ENCODE peak calls at places on chromosomes 2 and 18, in seven cellular contexts. One of them, this sample, is unnamed.

GRCh38 chr2:239275037-239275685 is 125.7 kb downstream of the HDAC4 start:
- DNase-seq in T47D: no peak
- DNase-seq in heart right ventricle: peak
- DNase-seq in stimulated activated CD8-positive, alpha-beta memory T cell treated with anti-CD3 and anti-CD28 coated beads, Interleukin-4, amount 100 ng/mL, for 4 hours: peak
- DNase-seq in dorsolateral prefrontal cortex: peak
- DNase-seq in Kasumi-1: no peak
- DNase-seq in stimulated activated naive CD8-positive, alpha-beta T cell treated with anti-CD3 and anti-CD28 coated beads, Interleukin-15, Interleukin-2, amounts not matched to agents 100 U/mL and 50 U/mL, for 24 hours: peak
- DNase-seq in this sample: peak

GRCh38 chr2:39902103-39902502 is 123.0 kb upstream of the THUMPD2 start:
- DNase-seq in T47D: no peak
- DNase-seq in heart right ventricle: no peak
- DNase-seq in stimulated activated CD8-positive, alpha-beta memory T cell treated with anti-CD3 and anti-CD28 coated beads, Interleukin-4, amount 100 ng/mL, for 4 hours: no peak
- DNase-seq in dorsolateral prefrontal cortex: no peak
- DNase-seq in Kasumi-1: no peak
- DNase-seq in stimulated activated naive CD8-positive, alpha-beta T cell treated with anti-CD3 and anti-CD28 coated beads, Interleukin-15, Interleukin-2, amounts not matched to agents 100 U/mL and 50 U/mL, for 24 hours: no peak
- DNase-seq in this sample: peak

GRCh38 chr2:191066281-191067233 is 52.6 kb upstream of the STAT1 start:
- DNase-seq in T47D: no peak
- DNase-seq in heart right ventricle: no peak
- DNase-seq in stimulated activated CD8-positive, alpha-beta memory T cell treated with anti-CD3 and anti-CD28 coated beads, Interleukin-4, amount 100 ng/mL, for 4 hours: no peak
- DNase-seq in dorsolateral prefrontal cortex: no peak
- DNase-seq in Kasumi-1: no peak
- DNase-seq in stimulated activated naive CD8-positive, alpha-beta T cell treated with anti-CD3 and anti-CD28 coated beads, Interleukin-15, Interleukin-2, amounts not matched to agents 100 U/mL and 50 U/mL, for 24 hours: no peak
- DNase-seq in this sample: peak

GRCh38 chr18:21093133-21093532 is 18.5 kb downstream of the ROCK1 start:
- DNase-seq in T47D: no peak
- DNase-seq in heart right ventricle: no peak
- DNase-seq in stimulated activated CD8-positive, alpha-beta memory T cell treated with anti-CD3 and anti-CD28 coated beads, Interleukin-4, amount 100 ng/mL, for 4 hours: no peak
- DNase-seq in dorsolateral prefrontal cortex: no peak
- DNase-seq in Kasumi-1: no peak
- DNase-seq in stimulated activated naive CD8-positive, alpha-beta T cell treated with anti-CD3 and anti-CD28 coated beads, Interleukin-15, Interleukin-2, amounts not matched to agents 100 U/mL and 50 U/mL, for 24 hours: no peak
- DNase-seq in this sample: no peak

GRCh38 chr2:138086556-138086955 is 122.3 kb downstream of the HNMT start:
- DNase-seq in T47D: no peak
- DNase-seq in heart right ventricle: no peak
- DNase-seq in stimulated activated CD8-positive, alpha-beta memory T cell treated with anti-CD3 and anti-CD28 coated beads, Interleukin-4, amount 100 ng/mL, for 4 hours: no peak
- DNase-seq in dorsolateral prefrontal cortex: no peak
- DNase-seq in Kasumi-1: no peak
- DNase-seq in stimulated activated naive CD8-positive, alpha-beta T cell treated with anti-CD3 and anti-CD28 coated beads, Interleukin-15, Interleukin-2, amounts not matched to agents 100 U/mL and 50 U/mL, for 24 hours: no peak
- DNase-seq in this sample: no peak

GRCh38 chr2:173435574-173435973 is 80.9 kb downstream of the CDCA7 start:
- DNase-seq in T47D: no peak
- DNase-seq in heart right ventricle: no peak
- DNase-seq in stimulated activated CD8-positive, alpha-beta memory T cell treated with anti-CD3 and anti-CD28 coated beads, Interleukin-4, amount 100 ng/mL, for 4 hours: no peak
- DNase-seq in dorsolateral prefrontal cortex: no peak
- DNase-seq in Kasumi-1: no peak
- DNase-seq in stimulated activated naive CD8-positive, alpha-beta T cell treated with anti-CD3 and anti-CD28 coated beads, Interleukin-15, Interleukin-2, amounts not matched to agents 100 U/mL and 50 U/mL, for 24 hours: no peak
- DNase-seq in this sample: no peak

GRCh38 chr2:96156926-96157648 is 11.8 kb upstream of the DUSP2 start:
- DNase-seq in T47D: no peak
- DNase-seq in heart right ventricle: no peak
- DNase-seq in stimulated activated CD8-positive, alpha-beta memory T cell treated with anti-CD3 and anti-CD28 coated beads, Interleukin-4, amount 100 ng/mL, for 4 hours: no peak
- DNase-seq in dorsolateral prefrontal cortex: peak
- DNase-seq in Kasumi-1: no peak
- DNase-seq in stimulated activated naive CD8-positive, alpha-beta T cell treated with anti-CD3 and anti-CD28 coated beads, Interleukin-15, Interleukin-2, amounts not matched to agents 100 U/mL and 50 U/mL, for 24 hours: peak
- DNase-seq in this sample: no peak

GRCh38 chr2:172836386-172837200 is 100.9 kb downstream of the RAPGEF4 start:
- DNase-seq in T47D: no peak
- DNase-seq in heart right ventricle: peak
- DNase-seq in stimulated activated CD8-positive, alpha-beta memory T cell treated with anti-CD3 and anti-CD28 coated beads, Interleukin-4, amount 100 ng/mL, for 4 hours: no peak
- DNase-seq in dorsolateral prefrontal cortex: no peak
- DNase-seq in Kasumi-1: peak
- DNase-seq in stimulated activated naive CD8-positive, alpha-beta T cell treated with anti-CD3 and anti-CD28 coated beads, Interleukin-15, Interleukin-2, amounts not matched to agents 100 U/mL and 50 U/mL, for 24 hours: no peak
- DNase-seq in this sample: no peak

GRCh38 chr2:200199576-200200263 is 106.8 kb upstream of the SPATS2L start:
- DNase-seq in T47D: no peak
- DNase-seq in heart right ventricle: no peak
- DNase-seq in stimulated activated CD8-positive, alpha-beta memory T cell treated with anti-CD3 and anti-CD28 coated beads, Interleukin-4, amount 100 ng/mL, for 4 hours: no peak
- DNase-seq in dorsolateral prefrontal cortex: no peak
- DNase-seq in Kasumi-1: no peak
- DNase-seq in stimulated activated naive CD8-positive, alpha-beta T cell treated with anti-CD3 and anti-CD28 coated beads, Interleukin-15, Interleukin-2, amounts not matched to agents 100 U/mL and 50 U/mL, for 24 hours: peak
- DNase-seq in this sample: no peak

GRCh38 chr2:160703648-160704585 is 210.3 kb upstream of the RBMS1 start:
- DNase-seq in T47D: no peak
- DNase-seq in heart right ventricle: peak
- DNase-seq in stimulated activated CD8-positive, alpha-beta memory T cell treated with anti-CD3 and anti-CD28 coated beads, Interleukin-4, amount 100 ng/mL, for 4 hours: no peak
- DNase-seq in dorsolateral prefrontal cortex: no peak
- DNase-seq in Kasumi-1: peak
- DNase-seq in stimulated activated naive CD8-positive, alpha-beta T cell treated with anti-CD3 and anti-CD28 coated beads, Interleukin-15, Interleukin-2, amounts not matched to agents 100 U/mL and 50 U/mL, for 24 hours: peak
- DNase-seq in this sample: peak

GRCh38 chr18:54859667-54860421 is 31.6 kb downstream of the RAB27B start:
- DNase-seq in T47D: no peak
- DNase-seq in heart right ventricle: no peak
- DNase-seq in stimulated activated CD8-positive, alpha-beta memory T cell treated with anti-CD3 and anti-CD28 coated beads, Interleukin-4, amount 100 ng/mL, for 4 hours: no peak
- DNase-seq in dorsolateral prefrontal cortex: no peak
- DNase-seq in Kasumi-1: no peak
- DNase-seq in stimulated activated naive CD8-positive, alpha-beta T cell treated with anti-CD3 and anti-CD28 coated beads, Interleukin-15, Interleukin-2, amounts not matched to agents 100 U/mL and 50 U/mL, for 24 hours: no peak
- DNase-seq in this sample: no peak

GRCh38 chr2:21008790-21009661 is 34.8 kb downstream of the APOB start:
- DNase-seq in T47D: no peak
- DNase-seq in heart right ventricle: no peak
- DNase-seq in stimulated activated CD8-positive, alpha-beta memory T cell treated with anti-CD3 and anti-CD28 coated beads, Interleukin-4, amount 100 ng/mL, for 4 hours: no peak
- DNase-seq in dorsolateral prefrontal cortex: no peak
- DNase-seq in Kasumi-1: no peak
- DNase-seq in stimulated activated naive CD8-positive, alpha-beta T cell treated with anti-CD3 and anti-CD28 coated beads, Interleukin-15, Interleukin-2, amounts not matched to agents 100 U/mL and 50 U/mL, for 24 hours: no peak
- DNase-seq in this sample: no peak

GRCh38 chr2:73085691-73086090 is 14.2 kb upstream of the SFXN5 start:
- DNase-seq in T47D: peak
- DNase-seq in heart right ventricle: peak
- DNase-seq in stimulated activated CD8-positive, alpha-beta memory T cell treated with anti-CD3 and anti-CD28 coated beads, Interleukin-4, amount 100 ng/mL, for 4 hours: peak
- DNase-seq in dorsolateral prefrontal cortex: peak
- DNase-seq in Kasumi-1: peak
- DNase-seq in stimulated activated naive CD8-positive, alpha-beta T cell treated with anti-CD3 and anti-CD28 coated beads, Interleukin-15, Interleukin-2, amounts not matched to agents 100 U/mL and 50 U/mL, for 24 hours: peak
- DNase-seq in this sample: peak

GRCh38 chr2:7288484-7288883 is 371.3 kb downstream of the RNF144A start:
- DNase-seq in T47D: no peak
- DNase-seq in heart right ventricle: no peak
- DNase-seq in stimulated activated CD8-positive, alpha-beta memory T cell treated with anti-CD3 and anti-CD28 coated beads, Interleukin-4, amount 100 ng/mL, for 4 hours: no peak
- DNase-seq in dorsolateral prefrontal cortex: no peak
- DNase-seq in Kasumi-1: no peak
- DNase-seq in stimulated activated naive CD8-positive, alpha-beta T cell treated with anti-CD3 and anti-CD28 coated beads, Interleukin-15, Interleukin-2, amounts not matched to agents 100 U/mL and 50 U/mL, for 24 hours: no peak
- DNase-seq in this sample: no peak

GRCh38 chr18:8063733-8064132 is 496.6 kb downstream of the PTPRM start:
- DNase-seq in T47D: no peak
- DNase-seq in heart right ventricle: no peak
- DNase-seq in stimulated activated CD8-positive, alpha-beta memory T cell treated with anti-CD3 and anti-CD28 coated beads, Interleukin-4, amount 100 ng/mL, for 4 hours: no peak
- DNase-seq in dorsolateral prefrontal cortex: no peak
- DNase-seq in Kasumi-1: no peak
- DNase-seq in stimulated activated naive CD8-positive, alpha-beta T cell treated with anti-CD3 and anti-CD28 coated beads, Interleukin-15, Interleukin-2, amounts not matched to agents 100 U/mL and 50 U/mL, for 24 hours: no peak
- DNase-seq in this sample: no peak

GRCh38 chr2:97348265-97348664 is 235.3 kb downstream of the ANKRD36 start:
- DNase-seq in T47D: no peak
- DNase-seq in heart right ventricle: no peak
- DNase-seq in stimulated activated CD8-positive, alpha-beta memory T cell treated with anti-CD3 and anti-CD28 coated beads, Interleukin-4, amount 100 ng/mL, for 4 hours: no peak
- DNase-seq in dorsolateral prefrontal cortex: no peak
- DNase-seq in Kasumi-1: no peak
- DNase-seq in stimulated activated naive CD8-positive, alpha-beta T cell treated with anti-CD3 and anti-CD28 coated beads, Interleukin-15, Interleukin-2, amounts not matched to agents 100 U/mL and 50 U/mL, for 24 hours: no peak
- DNase-seq in this sample: no peak

GRCh38 chr2:182618672-182619079 is 97.4 kb upstream of the DNAJC10 start:
- DNase-seq in T47D: no peak
- DNase-seq in heart right ventricle: no peak
- DNase-seq in stimulated activated CD8-positive, alpha-beta memory T cell treated with anti-CD3 and anti-CD28 coated beads, Interleukin-4, amount 100 ng/mL, for 4 hours: no peak
- DNase-seq in dorsolateral prefrontal cortex: no peak
- DNase-seq in Kasumi-1: no peak
- DNase-seq in stimulated activated naive CD8-positive, alpha-beta T cell treated with anti-CD3 and anti-CD28 coated beads, Interleukin-15, Interleukin-2, amounts not matched to agents 100 U/mL and 50 U/mL, for 24 hours: no peak
- DNase-seq in this sample: no peak

GRCh38 chr2:179036353-179036905 is 13.5 kb downstream of the CCDC141 start:
- DNase-seq in T47D: no peak
- DNase-seq in heart right ventricle: peak
- DNase-seq in stimulated activated CD8-positive, alpha-beta memory T cell treated with anti-CD3 and anti-CD28 coated beads, Interleukin-4, amount 100 ng/mL, for 4 hours: no peak
- DNase-seq in dorsolateral prefrontal cortex: no peak
- DNase-seq in Kasumi-1: no peak
- DNase-seq in stimulated activated naive CD8-positive, alpha-beta T cell treated with anti-CD3 and anti-CD28 coated beads, Interleukin-15, Interleukin-2, amounts not matched to agents 100 U/mL and 50 U/mL, for 24 hours: no peak
- DNase-seq in this sample: no peak

GRCh38 chr2:181354626-181355025 is 102.6 kb upstream of the ITGA4 start:
- DNase-seq in T47D: no peak
- DNase-seq in heart right ventricle: no peak
- DNase-seq in stimulated activated CD8-positive, alpha-beta memory T cell treated with anti-CD3 and anti-CD28 coated beads, Interleukin-4, amount 100 ng/mL, for 4 hours: no peak
- DNase-seq in dorsolateral prefrontal cortex: no peak
- DNase-seq in Kasumi-1: peak
- DNase-seq in stimulated activated naive CD8-positive, alpha-beta T cell treated with anti-CD3 and anti-CD28 coated beads, Interleukin-15, Interleukin-2, amounts not matched to agents 100 U/mL and 50 U/mL, for 24 hours: no peak
- DNase-seq in this sample: peak

GRCh38 chr2:115412501-115412900 is 970.1 kb downstream of the DPP10 start:
- DNase-seq in T47D: no peak
- DNase-seq in heart right ventricle: no peak
- DNase-seq in stimulated activated CD8-positive, alpha-beta memory T cell treated with anti-CD3 and anti-CD28 coated beads, Interleukin-4, amount 100 ng/mL, for 4 hours: no peak
- DNase-seq in dorsolateral prefrontal cortex: no peak
- DNase-seq in Kasumi-1: no peak
- DNase-seq in stimulated activated naive CD8-positive, alpha-beta T cell treated with anti-CD3 and anti-CD28 coated beads, Interleukin-15, Interleukin-2, amounts not matched to agents 100 U/mL and 50 U/mL, for 24 hours: no peak
- DNase-seq in this sample: no peak

GRCh38 chr2:24749069-24749691 is 44.0 kb downstream of the PTRHD1 start:
- DNase-seq in T47D: no peak
- DNase-seq in heart right ventricle: no peak
- DNase-seq in stimulated activated CD8-positive, alpha-beta memory T cell treated with anti-CD3 and anti-CD28 coated beads, Interleukin-4, amount 100 ng/mL, for 4 hours: no peak
- DNase-seq in dorsolateral prefrontal cortex: no peak
- DNase-seq in Kasumi-1: no peak
- DNase-seq in stimulated activated naive CD8-positive, alpha-beta T cell treated with anti-CD3 and anti-CD28 coated beads, Interleukin-15, Interleukin-2, amounts not matched to agents 100 U/mL and 50 U/mL, for 24 hours: no peak
- DNase-seq in this sample: no peak

GRCh38 chr2:68992341-68992740 is 17.9 kb downstream of the GKN1 start:
- DNase-seq in T47D: no peak
- DNase-seq in heart right ventricle: no peak
- DNase-seq in stimulated activated CD8-positive, alpha-beta memory T cell treated with anti-CD3 and anti-CD28 coated beads, Interleukin-4, amount 100 ng/mL, for 4 hours: no peak
- DNase-seq in dorsolateral prefrontal cortex: no peak
- DNase-seq in Kasumi-1: no peak
- DNase-seq in stimulated activated naive CD8-positive, alpha-beta T cell treated with anti-CD3 and anti-CD28 coated beads, Interleukin-15, Interleukin-2, amounts not matched to agents 100 U/mL and 50 U/mL, for 24 hours: no peak
- DNase-seq in this sample: no peak

GRCh38 chr2:169476459-169476858 is 2.8 kb upstream of the BBS5 start:
- DNase-seq in T47D: no peak
- DNase-seq in heart right ventricle: no peak
- DNase-seq in stimulated activated CD8-positive, alpha-beta memory T cell treated with anti-CD3 and anti-CD28 coated beads, Interleukin-4, amount 100 ng/mL, for 4 hours: no peak
- DNase-seq in dorsolateral prefrontal cortex: no peak
- DNase-seq in Kasumi-1: no peak
- DNase-seq in stimulated activated naive CD8-positive, alpha-beta T cell treated with anti-CD3 and anti-CD28 coated beads, Interleukin-15, Interleukin-2, amounts not matched to agents 100 U/mL and 50 U/mL, for 24 hours: no peak
- DNase-seq in this sample: no peak

GRCh38 chr18:49728542-49728941 is 84.8 kb downstream of the ACAA2 start:
- DNase-seq in T47D: no peak
- DNase-seq in heart right ventricle: peak
- DNase-seq in stimulated activated CD8-positive, alpha-beta memory T cell treated with anti-CD3 and anti-CD28 coated beads, Interleukin-4, amount 100 ng/mL, for 4 hours: no peak
- DNase-seq in dorsolateral prefrontal cortex: peak
- DNase-seq in Kasumi-1: peak
- DNase-seq in stimulated activated naive CD8-positive, alpha-beta T cell treated with anti-CD3 and anti-CD28 coated beads, Interleukin-15, Interleukin-2, amounts not matched to agents 100 U/mL and 50 U/mL, for 24 hours: peak
- DNase-seq in this sample: no peak

GRCh38 chr2:143742631-143743030 is 613.4 kb downstream of the ARHGAP15 start:
- DNase-seq in T47D: no peak
- DNase-seq in heart right ventricle: no peak
- DNase-seq in stimulated activated CD8-positive, alpha-beta memory T cell treated with anti-CD3 and anti-CD28 coated beads, Interleukin-4, amount 100 ng/mL, for 4 hours: no peak
- DNase-seq in dorsolateral prefrontal cortex: no peak
- DNase-seq in Kasumi-1: no peak
- DNase-seq in stimulated activated naive CD8-positive, alpha-beta T cell treated with anti-CD3 and anti-CD28 coated beads, Interleukin-15, Interleukin-2, amounts not matched to agents 100 U/mL and 50 U/mL, for 24 hours: no peak
- DNase-seq in this sample: peak

GRCh38 chr2:135948642-135949355 is 36.6 kb downstream of the DARS1 start:
- DNase-seq in T47D: no peak
- DNase-seq in heart right ventricle: no peak
- DNase-seq in stimulated activated CD8-positive, alpha-beta memory T cell treated with anti-CD3 and anti-CD28 coated beads, Interleukin-4, amount 100 ng/mL, for 4 hours: no peak
- DNase-seq in dorsolateral prefrontal cortex: no peak
- DNase-seq in Kasumi-1: no peak
- DNase-seq in stimulated activated naive CD8-positive, alpha-beta T cell treated with anti-CD3 and anti-CD28 coated beads, Interleukin-15, Interleukin-2, amounts not matched to agents 100 U/mL and 50 U/mL, for 24 hours: no peak
- DNase-seq in this sample: peak

GRCh38 chr2:63488118-63488713 is 100.1 kb downstream of the WDPCP start:
- DNase-seq in T47D: no peak
- DNase-seq in heart right ventricle: peak
- DNase-seq in stimulated activated CD8-positive, alpha-beta memory T cell treated with anti-CD3 and anti-CD28 coated beads, Interleukin-4, amount 100 ng/mL, for 4 hours: no peak
- DNase-seq in dorsolateral prefrontal cortex: no peak
- DNase-seq in Kasumi-1: peak
- DNase-seq in stimulated activated naive CD8-positive, alpha-beta T cell treated with anti-CD3 and anti-CD28 coated beads, Interleukin-15, Interleukin-2, amounts not matched to agents 100 U/mL and 50 U/mL, for 24 hours: peak
- DNase-seq in this sample: peak

GRCh38 chr2:118687201-118687600 is 160.2 kb downstream of the EN1 start:
- DNase-seq in T47D: no peak
- DNase-seq in heart right ventricle: no peak
- DNase-seq in stimulated activated CD8-positive, alpha-beta memory T cell treated with anti-CD3 and anti-CD28 coated beads, Interleukin-4, amount 100 ng/mL, for 4 hours: no peak
- DNase-seq in dorsolateral prefrontal cortex: no peak
- DNase-seq in Kasumi-1: no peak
- DNase-seq in stimulated activated naive CD8-positive, alpha-beta T cell treated with anti-CD3 and anti-CD28 coated beads, Interleukin-15, Interleukin-2, amounts not matched to agents 100 U/mL and 50 U/mL, for 24 hours: no peak
- DNase-seq in this sample: no peak

GRCh38 chr2:167196461-167197252 is 308.4 kb downstream of the XIRP2 start:
- DNase-seq in T47D: no peak
- DNase-seq in heart right ventricle: peak
- DNase-seq in stimulated activated CD8-positive, alpha-beta memory T cell treated with anti-CD3 and anti-CD28 coated beads, Interleukin-4, amount 100 ng/mL, for 4 hours: no peak
- DNase-seq in dorsolateral prefrontal cortex: no peak
- DNase-seq in Kasumi-1: peak
- DNase-seq in stimulated activated naive CD8-positive, alpha-beta T cell treated with anti-CD3 and anti-CD28 coated beads, Interleukin-15, Interleukin-2, amounts not matched to agents 100 U/mL and 50 U/mL, for 24 hours: no peak
- DNase-seq in this sample: peak